ENCODE peak calls at places on chromosome 17, in four cellular contexts. D is H9; I is activated CD4-positive, alpha-beta T cell treated with anti-CD3 and anti-CD28 coated beads, Interleukin-2, amount 50 U/mL, for 1 hour; M is T-helper 17 cell. X is an unnamed sample.

GRCh38 chr17:4500188-4500565 is 1.5 kb downstream of the SPNS2 start:
- DNase-seq in D (no peak), I (no peak), M (no peak), X (no peak)

GRCh38 chr17:51805765-51806164 is 352.7 kb downstream of the CA10 start:
- DNase-seq in D (no peak), I (no peak), M (no peak), X (no peak)

GRCh38 chr17:74117999-74118421 is 85.5 kb upstream of the RPL38 start:
- DNase-seq in D (peak), I (no peak), M (no peak), X (no peak)

GRCh38 chr17:27565874-27566672 is 64.9 kb upstream of the LGALS9 start:
- DNase-seq in D (no peak), I (no peak), M (no peak), X (no peak)

GRCh38 chr17:78558181-78558850 is 18.9 kb downstream of the DNAH17 start:
- DNase-seq in D (no peak), I (no peak), M (no peak), X (no peak)

GRCh38 chr17:37176683-37177082 is 199.1 kb upstream of the C17orf78 start:
- DNase-seq in D (no peak), I (no peak), M (no peak), X (no peak)

GRCh38 chr17:82889496-82890338 is 49.9 kb upstream of the ZNF750 start:
- DNase-seq in D (no peak), I (no peak), M (no peak), X (no peak)

GRCh38 chr17:50953518-50953830 is 87.3 kb upstream of the TOB1 start:
- DNase-seq in D (no peak), I (no peak), M (no peak), X (no peak)

GRCh38 chr17:45320349-45320930 is 3.6 kb upstream of the MAP3K14 start:
- DNase-seq in D (no peak), I (no peak), M (no peak), X (no peak)

X was measured in mesothelial cell of epicardium.